ENCODE peak calls at places on chromosomes 2 and 18, in eight cellular contexts. G, W, H, Q, E, Z, O and M are unnamed samples.
A peak's percentile ranks its signal among the peaks of the same experiment; 100 is the strongest.

GRCh38 chr2:122172812-122173211 is 417.4 kb downstream of the TSN start:
- DNase-seq in E (no peak), G (peak; percentile 1), O (no peak), W (no peak), H (no peak), Z (no peak), Q (no peak), M (no peak)

GRCh38 chr18:79531386-79531785 is 135.7 kb downstream of the NFATC1 start:
- DNase-seq in G (no peak), H (no peak), Z (no peak), Q (no peak), E (no peak), O (no peak), W (no peak), M (no peak)

GRCh38 chr2:25228848-25229674 is 60.7 kb upstream of the POMC start:
- DNase-seq in E (peak; percentile 86), Q (peak; percentile 68), H (peak; percentile 81), Z (peak; percentile 48), G (peak; percentile 81), W (no peak), O (peak; percentile 48), M (peak; percentile 76)

GRCh38 chr2:30223413-30223874 is 7.9 kb upstream of the LBH start:
- DNase-seq in E (no peak), H (no peak), G (no peak), O (no peak), Z (no peak), W (no peak), Q (no peak), M (no peak)

GRCh38 chr2:25714740-25715139 is 41.4 kb upstream of the DTNB start:
- DNase-seq in Q (peak; percentile 14), G (peak; percentile 44), O (no peak), Z (no peak), E (peak; percentile 19), H (no peak), W (no peak), M (no peak)

GRCh38 chr2:132670961-132671781 is 1.2 kb upstream of the LYPD1 start:
- DNase-seq in O (no peak), Q (peak; percentile 77), E (peak; percentile 79), Z (no peak), W (no peak), G (peak; percentile 93), H (peak; percentile 16), M (peak; percentile 77)

GRCh38 chr2:238127165-238128060 is 11.1 kb upstream of the KLHL30 start:
- DNase-seq in Z (peak; percentile 38), G (peak; percentile 68), E (peak; percentile 74), W (no peak), Q (peak; percentile 31), O (peak; percentile 42), H (no peak), M (peak; percentile 74)

GRCh38 chr18:27713037-27713726 is 463.7 kb downstream of the CDH2 start:
- DNase-seq in Z (peak; percentile 75), G (no peak), H (peak; percentile 3), E (peak; percentile 3), Q (no peak), W (no peak), O (no peak), M (no peak)

GRCh38 chr2:74489906-74490305 is 7.0 kb downstream of the TTC31 start:
- DNase-seq in Q (no peak), O (no peak), W (no peak), E (no peak), H (no peak), Z (no peak), G (no peak), M (no peak)

GRCh38 chr2:134307334-134307733 is 53.5 kb downstream of the MGAT5 start:
- DNase-seq in H (no peak), Q (no peak), Z (no peak), W (no peak), O (no peak), G (no peak), E (no peak), M (no peak)

GRCh38 chr2:71801969-71802368 is 345.7 kb downstream of the CYP26B1 start:
- DNase-seq in O (no peak), W (no peak), Q (peak; percentile 71), E (peak; percentile 86), G (peak; percentile 70), Z (no peak), H (no peak), M (peak; percentile 68)

GRCh38 chr2:200814917-200815316 is 3.2 kb downstream of the BZW1 start:
- DNase-seq in O (no peak), Z (no peak), Q (peak; percentile 42), W (no peak), E (peak; percentile 59), H (no peak), G (no peak), M (peak; percentile 62)

GRCh38 chr2:46490521-46491141 is 11.3 kb downstream of the TMEM247 start:
- DNase-seq in Z (no peak), Q (peak; percentile 40), H (no peak), G (peak; percentile 27), O (no peak), W (no peak), E (peak; percentile 66), M (no peak)

GRCh38 chr2:169771612-169772011 is 27.1 kb upstream of the SSB start:
- DNase-seq in H (no peak), W (no peak), Q (no peak), O (no peak), Z (no peak), E (no peak), G (peak; percentile 8), M (no peak)

GRCh38 chr2:237932731-237933131 is 34.1 kb upstream of the UBE2F start:
- DNase-seq in G (peak; percentile 91), E (peak; percentile 75), Q (peak; percentile 92), Z (no peak), O (peak; percentile 43), H (no peak), W (no peak), M (peak; percentile 72)

GRCh38 chr2:180682871-180683270 is 297.5 kb upstream of the UBE2E3 start:
- DNase-seq in E (no peak), Q (no peak), G (no peak), W (no peak), Z (no peak), H (no peak), O (no peak), M (no peak)

GRCh38 chr18:48580782-48581181 is 42.0 kb downstream of the CTIF start:
- DNase-seq in G (peak; percentile 83), O (no peak), W (no peak), Z (no peak), Q (peak; percentile 34), E (no peak), H (no peak), M (no peak)

GRCh38 chr2:99448556-99448955 is 41.3 kb downstream of the REV1 start:
- DNase-seq in Q (peak; percentile 60), E (peak; percentile 63), H (no peak), W (no peak), Z (no peak), O (no peak), G (peak; percentile 56), M (peak; percentile 77)

GRCh38 chr18:76450452-76450851 is 44.6 kb downstream of the ZNF516 start:
- DNase-seq in H (no peak), G (peak; percentile 51), Z (no peak), E (peak; percentile 67), W (no peak), Q (peak; percentile 59), O (no peak), M (peak; percentile 60)

GRCh38 chr2:18787726-18788125 is 198.4 kb upstream of the NT5C1B start:
- DNase-seq in H (no peak), G (no peak), W (no peak), E (no peak), Q (no peak), O (no peak), Z (no peak), M (no peak)

GRCh38 chr2:236554629-236555282 is 14.9 kb upstream of the ACKR3 start:
- DNase-seq in Z (no peak), G (no peak), O (peak; percentile 51), H (no peak), W (no peak), E (no peak), Q (no peak), M (no peak)

GRCh38 chr2:10287766-10288165 is 14.9 kb upstream of the HPCAL1 start:
- DNase-seq in G (no peak), W (no peak), Q (no peak), Z (no peak), E (no peak), O (no peak), H (no peak), M (no peak)

GRCh38 chr2:130874512-130874911 is 37.8 kb downstream of the ARHGEF4 start:
- DNase-seq in O (no peak), Z (no peak), W (no peak), G (no peak), Q (no peak), E (no peak), H (no peak), M (no peak)

GRCh38 chr2:230671117-230671516 is 41.5 kb upstream of the CAB39 start:
- DNase-seq in W (no peak), Z (no peak), Q (peak; percentile 48), E (peak; percentile 23), O (peak; percentile 65), G (peak; percentile 82), H (no peak), M (peak; percentile 73)

GRCh38 chr2:132668986-132669853 is 785 bp downstream of the LYPD1 start:
- DNase-seq in E (no peak), Z (peak; percentile 35), G (peak; percentile 13), O (no peak), W (no peak), Q (no peak), H (peak; percentile 23), M (no peak)

GRCh38 chr2:174259981-174260380 is 11.6 kb upstream of the OLA1 start:
- DNase-seq in O (no peak), Z (no peak), H (no peak), E (peak; percentile 88), W (no peak), G (peak; percentile 68), Q (peak; percentile 83), M (peak; percentile 90)

GRCh38 chr2:223560704-223561435 is 41.3 kb downstream of the SCG2 start:
- DNase-seq in E (no peak), H (peak; percentile 96), O (no peak), Q (no peak), Z (peak; percentile 97), G (peak; percentile 41), W (no peak), M (peak; percentile 51)

GRCh38 chr2:216838146-216838545 is 21.7 kb downstream of the TNP1 start:
- DNase-seq in Z (no peak), E (peak; percentile 3), Q (no peak), O (no peak), H (no peak), G (peak; percentile 76), W (no peak), M (no peak)

GRCh38 chr2:30237346-30238142 is 6.2 kb downstream of the LBH start:
- DNase-seq in H (no peak), Q (peak; percentile 55), W (no peak), E (no peak), Z (no peak), O (no peak), G (no peak), M (peak; percentile 40)

GRCh38 chr2:24883946-24884345 is 36.1 kb downstream of the ADCY3 start:
- DNase-seq in G (peak; percentile 52), O (no peak), W (no peak), E (peak; percentile 65), Z (no peak), H (no peak), Q (peak; percentile 67), M (peak; percentile 73)

GRCh38 chr18:8747440-8747937 is 42.1 kb downstream of the MTCL1 start:
- DNase-seq in G (peak; percentile 100), H (no peak), Q (peak; percentile 97), Z (no peak), O (no peak), E (peak; percentile 87), W (no peak), M (peak; percentile 68)

GRCh38 chr18:38930881-38931753 is 1365.5 kb upstream of the CELF4 start:
- DNase-seq in Z (no peak), G (no peak), W (no peak), O (no peak), E (no peak), Q (no peak), H (no peak), M (no peak)